ENCODE peak calls at places on chromosomes 6 and 20, in eight cellular contexts. One of them, this sample, is unnamed.

GRCh38 chr6:95203153-95203754 is 374.1 kb upstream of the MANEA start:
- DNase-seq in right lobe of liver: no peak
- DNase-seq in IMR-90: peak; percentile 45
- DNase-seq in nephron progenitor cell: peak; percentile 52
- DNase-seq in AG04449: no peak
- DNase-seq in MCF 10A: peak; percentile 52
- DNase-seq in upper lobe of right lung: no peak
- DNase-seq in lower leg skin: no peak
- DNase-seq in this sample: no peak

GRCh38 chr20:20743511-20744169 is 31.2 kb upstream of the RALGAPA2 start:
- DNase-seq in lower leg skin: peak; percentile 93
- DNase-seq in MCF 10A: no peak
- DNase-seq in nephron progenitor cell: no peak
- DNase-seq in right lobe of liver: peak; percentile 80
- DNase-seq in upper lobe of right lung: peak; percentile 80
- DNase-seq in AG04449: no peak
- DNase-seq in IMR-90: no peak
- DNase-seq in this sample: no peak

GRCh38 chr20:9454781-9455180 is 59.6 kb upstream of the LAMP5 start:
- DNase-seq in lower leg skin: no peak
- DNase-seq in upper lobe of right lung: no peak
- DNase-seq in nephron progenitor cell: no peak
- DNase-seq in IMR-90: peak; percentile 26
- DNase-seq in right lobe of liver: no peak
- DNase-seq in AG04449: no peak
- DNase-seq in MCF 10A: peak; percentile 49
- DNase-seq in this sample: no peak

GRCh38 chr6:107361568-107362270 is 97.6 kb downstream of the PDSS2 start:
- DNase-seq in nephron progenitor cell: no peak
- DNase-seq in AG04449: peak; percentile 19
- DNase-seq in IMR-90: peak; percentile 82
- DNase-seq in lower leg skin: no peak
- DNase-seq in right lobe of liver: no peak
- DNase-seq in upper lobe of right lung: no peak
- DNase-seq in MCF 10A: no peak
- DNase-seq in this sample: peak; percentile 71

GRCh38 chr20:35302421-35303335 is 10.5 kb upstream of the FAM83C start:
- DNase-seq in MCF 10A: no peak
- DNase-seq in nephron progenitor cell: no peak
- DNase-seq in AG04449: no peak
- DNase-seq in right lobe of liver: no peak
- DNase-seq in IMR-90: peak; percentile 88
- DNase-seq in lower leg skin: no peak
- DNase-seq in upper lobe of right lung: peak; percentile 20
- DNase-seq in this sample: peak; percentile 38

GRCh38 chr6:170080828-170081368 is 210.0 kb downstream of the DLL1 start:
- DNase-seq in IMR-90: no peak
- DNase-seq in nephron progenitor cell: peak; percentile 33
- DNase-seq in MCF 10A: no peak
- DNase-seq in lower leg skin: peak; percentile 68
- DNase-seq in right lobe of liver: peak; percentile 33
- DNase-seq in upper lobe of right lung: no peak
- DNase-seq in AG04449: no peak
- DNase-seq in this sample: no peak

GRCh38 chr6:165649152-165649551 is 13.9 kb downstream of the PDE10A start:
- DNase-seq in MCF 10A: no peak
- DNase-seq in upper lobe of right lung: no peak
- DNase-seq in nephron progenitor cell: no peak
- DNase-seq in right lobe of liver: no peak
- DNase-seq in lower leg skin: no peak
- DNase-seq in AG04449: no peak
- DNase-seq in IMR-90: no peak
- DNase-seq in this sample: no peak

GRCh38 chr6:116101790-116102189 is 1.1 kb downstream of the NT5DC1 start:
- DNase-seq in IMR-90: no peak
- DNase-seq in right lobe of liver: no peak
- DNase-seq in MCF 10A: no peak
- DNase-seq in nephron progenitor cell: no peak
- DNase-seq in upper lobe of right lung: no peak
- DNase-seq in AG04449: no peak
- DNase-seq in lower leg skin: no peak
- DNase-seq in this sample: no peak

GRCh38 chr6:148596886-148597455 is 149.9 kb upstream of the UST start:
- DNase-seq in right lobe of liver: no peak
- DNase-seq in nephron progenitor cell: no peak
- DNase-seq in AG04449: no peak
- DNase-seq in lower leg skin: no peak
- DNase-seq in IMR-90: no peak
- DNase-seq in MCF 10A: no peak
- DNase-seq in upper lobe of right lung: no peak
- DNase-seq in this sample: no peak

GRCh38 chr6:125961117-125961516 is 4.5 kb downstream of the HINT3 start:
- DNase-seq in upper lobe of right lung: no peak
- DNase-seq in lower leg skin: no peak
- DNase-seq in IMR-90: no peak
- DNase-seq in nephron progenitor cell: no peak
- DNase-seq in AG04449: no peak
- DNase-seq in right lobe of liver: no peak
- DNase-seq in MCF 10A: no peak
- DNase-seq in this sample: no peak

GRCh38 chr20:45450097-45450818 is 19.3 kb upstream of the WFDC2 start:
- DNase-seq in upper lobe of right lung: no peak
- DNase-seq in right lobe of liver: no peak
- DNase-seq in lower leg skin: no peak
- DNase-seq in MCF 10A: peak; percentile 55
- DNase-seq in AG04449: no peak
- DNase-seq in IMR-90: peak; percentile 51
- DNase-seq in nephron progenitor cell: no peak
- DNase-seq in this sample: peak; percentile 36

GRCh38 chr6:15331629-15332241 is 85.9 kb downstream of the JARID2 start:
- DNase-seq in nephron progenitor cell: no peak
- DNase-seq in upper lobe of right lung: no peak
- DNase-seq in lower leg skin: no peak
- DNase-seq in IMR-90: no peak
- DNase-seq in AG04449: no peak
- DNase-seq in right lobe of liver: no peak
- DNase-seq in MCF 10A: no peak
- DNase-seq in this sample: no peak

GRCh38 chr6:168540713-168541291 is 99.8 kb downstream of the SMOC2 start:
- DNase-seq in right lobe of liver: no peak
- DNase-seq in MCF 10A: no peak
- DNase-seq in nephron progenitor cell: no peak
- DNase-seq in lower leg skin: no peak
- DNase-seq in upper lobe of right lung: no peak
- DNase-seq in IMR-90: no peak
- DNase-seq in AG04449: no peak
- DNase-seq in this sample: no peak

GRCh38 chr6:170010665-170011232 is 259.3 kb downstream of the ERMARD start:
- DNase-seq in right lobe of liver: no peak
- DNase-seq in nephron progenitor cell: no peak
- DNase-seq in IMR-90: no peak
- DNase-seq in MCF 10A: no peak
- DNase-seq in lower leg skin: peak; percentile 75
- DNase-seq in upper lobe of right lung: peak; percentile 56
- DNase-seq in AG04449: no peak
- DNase-seq in this sample: no peak

GRCh38 chr6:150813993-150814359 is 51.5 kb upstream of the MTHFD1L start:
- DNase-seq in AG04449: no peak
- DNase-seq in MCF 10A: peak; percentile 76
- DNase-seq in right lobe of liver: no peak
- DNase-seq in lower leg skin: no peak
- DNase-seq in IMR-90: peak; percentile 43
- DNase-seq in nephron progenitor cell: no peak
- DNase-seq in upper lobe of right lung: no peak
- DNase-seq in this sample: no peak

GRCh38 chr6:148217921-148218320 is 124.7 kb upstream of the SASH1 start:
- DNase-seq in nephron progenitor cell: no peak
- DNase-seq in upper lobe of right lung: no peak
- DNase-seq in AG04449: no peak
- DNase-seq in MCF 10A: no peak
- DNase-seq in IMR-90: no peak
- DNase-seq in lower leg skin: no peak
- DNase-seq in right lobe of liver: no peak
- DNase-seq in this sample: no peak

GRCh38 chr6:144899161-144899560 is 614.0 kb downstream of the UTRN start:
- DNase-seq in lower leg skin: no peak
- DNase-seq in AG04449: peak; percentile 90
- DNase-seq in nephron progenitor cell: no peak
- DNase-seq in right lobe of liver: no peak
- DNase-seq in MCF 10A: peak; percentile 49
- DNase-seq in upper lobe of right lung: no peak
- DNase-seq in IMR-90: peak; percentile 67
- DNase-seq in this sample: peak; percentile 63

GRCh38 chr6:100258752-100259151 is 206.0 kb downstream of the SIM1 start:
- DNase-seq in AG04449: no peak
- DNase-seq in nephron progenitor cell: no peak
- DNase-seq in upper lobe of right lung: no peak
- DNase-seq in IMR-90: no peak
- DNase-seq in MCF 10A: no peak
- DNase-seq in right lobe of liver: no peak
- DNase-seq in lower leg skin: no peak
- DNase-seq in this sample: no peak

GRCh38 chr6:100260584-100260983 is 204.1 kb downstream of the SIM1 start:
- DNase-seq in MCF 10A: no peak
- DNase-seq in lower leg skin: no peak
- DNase-seq in IMR-90: peak; percentile 6
- DNase-seq in upper lobe of right lung: no peak
- DNase-seq in nephron progenitor cell: no peak
- DNase-seq in right lobe of liver: no peak
- DNase-seq in AG04449: no peak
- DNase-seq in this sample: no peak

GRCh38 chr6:100261486-100261885 is 203.2 kb downstream of the SIM1 start:
- DNase-seq in nephron progenitor cell: no peak
- DNase-seq in IMR-90: no peak
- DNase-seq in right lobe of liver: no peak
- DNase-seq in lower leg skin: no peak
- DNase-seq in upper lobe of right lung: no peak
- DNase-seq in MCF 10A: no peak
- DNase-seq in AG04449: no peak
- DNase-seq in this sample: no peak

GRCh38 chr6:100255701-100256100 is 209.0 kb downstream of the SIM1 start:
- DNase-seq in AG04449: no peak
- DNase-seq in IMR-90: no peak
- DNase-seq in upper lobe of right lung: no peak
- DNase-seq in lower leg skin: no peak
- DNase-seq in right lobe of liver: no peak
- DNase-seq in nephron progenitor cell: no peak
- DNase-seq in MCF 10A: no peak
- DNase-seq in this sample: no peak

GRCh38 chr6:100257661-100258395 is 206.9 kb downstream of the SIM1 start:
- DNase-seq in upper lobe of right lung: no peak
- DNase-seq in MCF 10A: peak; percentile 45
- DNase-seq in IMR-90: peak; percentile 68
- DNase-seq in AG04449: peak; percentile 44
- DNase-seq in lower leg skin: no peak
- DNase-seq in right lobe of liver: no peak
- DNase-seq in nephron progenitor cell: no peak
- DNase-seq in this sample: peak; percentile 77
- TF ChIP-seq CTCF in upper lobe of right lung: no peak
- TF ChIP-seq CTCF in MCF 10A: peak; percentile 35
- TF ChIP-seq CTCF in IMR-90: peak; percentile 21
- TF ChIP-seq CTCF in AG04449: peak; percentile 18
- TF ChIP-seq CTCF in lower leg skin: no peak
- TF ChIP-seq CTCF in right lobe of liver: no peak
- TF ChIP-seq CTCF in nephron progenitor cell: no peak
- TF ChIP-seq CTCF in this sample: peak; percentile 65

GRCh38 chr20:290081-290831 is at the start of gene C20orf96:
- DNase-seq in upper lobe of right lung: peak; percentile 98
- DNase-seq in AG04449: no peak
- DNase-seq in nephron progenitor cell: peak; percentile 94
- DNase-seq in right lobe of liver: peak; percentile 93
- DNase-seq in MCF 10A: peak; percentile 93
- DNase-seq in IMR-90: peak; percentile 92
- DNase-seq in lower leg skin: peak; percentile 98
- DNase-seq in this sample: peak; percentile 87
- TF ChIP-seq CTCF in upper lobe of right lung: peak; percentile 51
- TF ChIP-seq CTCF in AG04449: peak; percentile 55
- TF ChIP-seq CTCF in nephron progenitor cell: no peak
- TF ChIP-seq CTCF in right lobe of liver: peak; percentile 35
- TF ChIP-seq CTCF in MCF 10A: peak; percentile 40
- TF ChIP-seq CTCF in IMR-90: peak; percentile 51
- TF ChIP-seq CTCF in lower leg skin: no peak
- TF ChIP-seq CTCF in this sample: peak; percentile 65

DNA sequence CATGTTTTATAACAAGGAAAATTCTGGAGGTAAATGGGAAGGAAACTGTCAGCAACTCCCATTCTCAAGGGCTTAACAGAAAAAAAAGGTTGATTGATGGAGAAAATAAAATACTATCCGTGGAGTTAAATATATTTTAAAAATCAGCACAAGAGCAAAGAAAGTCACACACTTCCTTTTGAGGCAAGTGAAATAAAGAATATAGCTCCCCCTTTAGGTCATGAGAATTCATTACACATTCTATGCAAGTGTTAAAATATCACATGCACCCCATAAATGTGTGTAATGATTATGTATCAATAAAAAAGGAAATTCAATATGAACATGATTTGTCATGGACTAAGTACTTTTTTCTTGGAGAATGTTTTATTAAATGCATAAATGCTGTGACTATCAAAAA is 349.2 kb downstream of the TPBG start:
- DNase-seq in MCF 10A: peak; percentile 13
- DNase-seq in IMR-90: no peak
- DNase-seq in upper lobe of right lung: no peak
- DNase-seq in right lobe of liver: no peak
- DNase-seq in nephron progenitor cell: no peak
- DNase-seq in lower leg skin: no peak
- DNase-seq in AG04449: no peak
- DNase-seq in this sample: no peak
- TF ChIP-seq CTCF in MCF 10A: peak; percentile 35
- TF ChIP-seq CTCF in IMR-90: peak; percentile 26
- TF ChIP-seq CTCF in upper lobe of right lung: peak; percentile 26
- TF ChIP-seq CTCF in right lobe of liver: peak; percentile 20
- TF ChIP-seq CTCF in nephron progenitor cell: no peak
- TF ChIP-seq CTCF in lower leg skin: no peak
- TF ChIP-seq CTCF in AG04449: no peak
- TF ChIP-seq CTCF in this sample: peak; percentile 75

DNA sequence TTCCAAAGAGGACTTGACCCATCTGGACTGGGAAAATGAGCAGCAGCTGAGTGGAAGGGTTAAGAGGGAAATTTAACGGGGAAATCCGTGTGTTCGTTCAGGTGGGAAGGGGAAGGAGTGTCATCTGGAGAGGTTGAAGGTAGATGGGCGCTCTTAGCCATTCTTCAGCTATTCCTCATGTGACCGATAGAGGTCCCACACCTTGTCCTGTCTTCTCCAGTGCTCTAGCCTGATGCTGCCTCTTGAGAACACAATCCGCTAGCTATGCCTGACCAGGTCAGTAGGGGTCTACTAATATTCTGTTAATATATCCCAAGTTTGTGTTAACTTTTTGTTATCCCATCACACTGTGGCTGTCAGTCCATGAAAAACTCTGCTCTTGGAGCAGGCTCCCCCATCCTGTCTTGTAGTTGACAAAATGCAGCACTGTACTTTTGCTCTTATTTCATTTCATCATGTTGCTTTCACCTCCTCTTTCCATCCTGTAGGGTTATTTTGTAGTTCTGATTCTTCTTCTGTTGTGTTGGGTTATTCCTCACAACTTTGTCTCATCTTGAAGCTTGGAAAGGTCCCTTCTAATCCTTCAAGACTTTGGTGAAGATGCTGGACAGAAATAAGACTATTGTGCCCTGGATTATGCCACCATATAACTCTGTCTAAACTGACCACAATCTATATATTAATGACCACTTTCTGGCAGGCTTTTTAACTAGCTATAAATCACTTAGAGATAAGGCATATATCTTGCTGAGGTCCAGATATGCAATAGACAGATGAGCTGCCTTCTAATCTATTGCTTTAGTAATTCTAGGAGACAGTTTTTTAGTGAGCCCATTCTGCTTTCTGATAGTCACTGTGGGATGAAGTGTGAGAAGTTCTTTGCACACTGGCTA is 123.4 kb upstream of the SUPT3H start:
- DNase-seq in IMR-90: no peak
- DNase-seq in AG04449: no peak
- DNase-seq in upper lobe of right lung: no peak
- DNase-seq in right lobe of liver: no peak
- DNase-seq in MCF 10A: no peak
- DNase-seq in nephron progenitor cell: no peak
- DNase-seq in lower leg skin: no peak
- DNase-seq in this sample: no peak
- TF ChIP-seq CTCF in IMR-90: no peak
- TF ChIP-seq CTCF in AG04449: no peak
- TF ChIP-seq CTCF in upper lobe of right lung: no peak
- TF ChIP-seq CTCF in right lobe of liver: no peak
- TF ChIP-seq CTCF in MCF 10A: peak; percentile 10
- TF ChIP-seq CTCF in nephron progenitor cell: peak; percentile 46
- TF ChIP-seq CTCF in lower leg skin: no peak
- TF ChIP-seq CTCF in this sample: no peak

This sample was measured in HFFc6.